ENCODE peak calls at places on chromosomes 13 and 19, in ten cellular contexts. R is C1 segment of cervical spinal cord; J is H54; A is BJ; F is CD8-positive, alpha-beta T cell; H is amniotic stem cell; P is upper lobe of right lung; C is activated T-helper 1 cell treated with anti-CD3 and anti-CD28 coated beads, Interleukin-2, amount 50 U/mL, for 16 hours; Y is cerebellar cortex; B is SK-MEL-5. X is an unnamed sample.
A peak's percentile ranks its signal among the peaks of the same experiment; 100 is the strongest.

GRCh38 chr19:12784871-12785430 is 6.3 kb upstream of the JUNB start:
- DNase-seq in Y (no peak), H (no peak), A (no peak), C (no peak), J (no peak), P (no peak), R (no peak), B (no peak), F (peak; percentile 36), X (no peak)

GRCh38 chr19:35730326-35730725 is 11.9 kb downstream of the IGFLR1 start:
- DNase-seq in F (no peak), B (no peak), P (no peak), J (no peak), Y (no peak), H (no peak), C (no peak), R (no peak), A (no peak), X (no peak)

GRCh38 chr19:42081584-42082258 is 5.8 kb downstream of the ZNF574 start:
- DNase-seq in B (peak; percentile 67), J (peak; percentile 67), Y (peak; percentile 74), P (no peak), H (peak; percentile 12), F (no peak), A (no peak), R (no peak), C (no peak), X (no peak)

GRCh38 chr13:33194820-33195692 is 90.5 kb downstream of the STARD13 start:
- DNase-seq in R (no peak), F (no peak), H (peak; percentile 85), P (no peak), Y (no peak), B (peak; percentile 18), A (peak; percentile 78), J (no peak), C (no peak), X (no peak)

GRCh38 chr13:101025925-101026324 is 351.3 kb upstream of the TMTC4 start:
- DNase-seq in H (no peak), R (no peak), P (no peak), C (no peak), J (no peak), Y (no peak), F (no peak), A (no peak), B (no peak), X (no peak)

GRCh38 chr19:30214651-30215051 is 157.5 kb upstream of the ZNF536 start:
- DNase-seq in R (no peak), J (no peak), F (no peak), Y (no peak), C (no peak), B (no peak), P (no peak), H (no peak), A (no peak), X (no peak)

GRCh38 chr13:99314640-99315176 is 7.5 kb upstream of the GPR183 start:
- DNase-seq in H (no peak), R (no peak), P (no peak), F (peak; percentile 42), J (no peak), Y (no peak), B (no peak), A (no peak), C (no peak), X (no peak)

GRCh38 chr13:94558721-94559120 is 37.2 kb downstream of the TGDS start:
- DNase-seq in B (no peak), P (no peak), J (no peak), F (no peak), Y (no peak), C (no peak), R (no peak), H (no peak), A (no peak), X (no peak)

GRCh38 chr13:91468301-91468700 is 69.9 kb downstream of the GPC5 start:
- DNase-seq in B (no peak), F (no peak), Y (no peak), H (no peak), P (no peak), R (no peak), C (no peak), J (no peak), A (no peak), X (no peak)

GRCh38 chr13:107258599-107259187 is 690.8 kb upstream of the ARGLU1 start:
- DNase-seq in J (no peak), R (no peak), P (no peak), Y (no peak), F (no peak), B (no peak), H (peak; percentile 40), A (no peak), C (no peak), X (no peak)

GRCh38 chr13:57996717-57997116 is 365.2 kb downstream of the PCDH17 start:
- DNase-seq in A (no peak), C (no peak), P (no peak), F (no peak), J (no peak), B (no peak), Y (no peak), H (no peak), R (no peak), X (no peak)

GRCh38 chr13:77565635-77566034 is 30.1 kb downstream of the SCEL start:
- DNase-seq in C (no peak), P (no peak), Y (peak; percentile 65), R (no peak), A (no peak), F (no peak), B (peak; percentile 70), H (no peak), J (no peak), X (peak; percentile 8)

GRCh38 chr19:53960187-53960586 is 2.5 kb upstream of the CACNG8 start:
- DNase-seq in J (no peak), C (no peak), R (no peak), P (no peak), B (no peak), H (no peak), A (no peak), F (no peak), Y (no peak), X (no peak)

GRCh38 chr13:44058586-44059238 is 179.0 kb downstream of the LACC1 start:
- DNase-seq in F (no peak), P (no peak), A (no peak), Y (peak; percentile 73), R (no peak), B (no peak), C (no peak), J (no peak), H (no peak), X (no peak)

GRCh38 chr13:97316390-97316789 is 94.3 kb downstream of the MBNL2 start:
- DNase-seq in C (no peak), J (no peak), B (no peak), A (no peak), F (no peak), P (no peak), Y (no peak), H (no peak), R (no peak), X (no peak)

GRCh38 chr19:16265205-16265604 is 59.4 kb upstream of the KLF2 start:
- DNase-seq in R (no peak), H (no peak), A (no peak), B (no peak), P (no peak), Y (no peak), C (no peak), J (no peak), F (no peak), X (no peak)

GRCh38 chr19:50994129-50994528 is 7.3 kb downstream of the KLK8 start:
- DNase-seq in C (no peak), B (peak; percentile 31), R (no peak), P (no peak), F (no peak), Y (no peak), A (no peak), J (no peak), H (no peak), X (no peak)

GRCh38 chr19:18683955-18684641 is 618 bp downstream of the CRTC1 start:
- DNase-seq in F (no peak), J (no peak), R (no peak), H (no peak), P (no peak), C (no peak), Y (peak; percentile 31), A (no peak), B (no peak), X (no peak)

GRCh38 chr13:109729031-109729870 is 57.1 kb downstream of the IRS2 start:
- DNase-seq in Y (no peak), P (no peak), H (no peak), A (no peak), C (no peak), J (no peak), R (no peak), B (no peak), F (no peak), X (no peak)

GRCh38 chr19:13029301-13029880 is 34.1 kb downstream of the NFIX start:
- DNase-seq in F (no peak), H (no peak), A (no peak), J (no peak), B (no peak), R (no peak), C (no peak), Y (no peak), P (no peak), X (no peak)

X was measured in B cell.